ENCODE peak calls at places on chromosome 10, in eight cellular contexts. R is HepG2; B is activated CD4-positive, alpha-beta T cell treated with anti-CD3 and anti-CD28 coated beads, Interleukin-2, amount 50 U/mL, for 48 hours; D is stimulated activated CD4-positive, alpha-beta T cell treated with anti-CD3 and anti-CD28 coated beads, TNF-alpha, amount 100 ng/mL, for 4 hours; O is AG04449; X is SK-N-MC; A is endodermal cell; H is dermis blood vessel endothelial cell. Z is an unnamed sample.

GRCh38 chr10:28676297-28676967 is 889 bp upstream of the BAMBI start:
- DNase-seq in B (peak; percentile 21), A (peak; percentile 91), X (no peak), H (peak; percentile 30), R (no peak), D (no peak), O (no peak), Z (no peak)

GRCh38 chr10:124681626-124682552 is 62.3 kb downstream of the FAM53B start:
- DNase-seq in R (no peak), H (no peak), X (no peak), O (no peak), D (no peak), B (no peak), A (no peak), Z (no peak)

GRCh38 chr10:13698217-13698616 is 111.5 kb downstream of the PRPF18 start:
- DNase-seq in O (no peak), R (no peak), D (no peak), B (no peak), A (no peak), X (no peak), H (no peak), Z (no peak)

GRCh38 chr10:96714031-96714590 is 6.2 kb downstream of the PIK3AP1 start:
- DNase-seq in R (no peak), A (no peak), B (no peak), H (peak; percentile 44), D (no peak), X (no peak), O (no peak), Z (no peak)

GRCh38 chr10:35563266-35563891 is 41.8 kb upstream of the GJD4 start:
- DNase-seq in X (no peak), H (peak; percentile 89), O (no peak), D (no peak), A (peak; percentile 88), B (peak; percentile 57), R (peak; percentile 64), Z (peak; percentile 54)

GRCh38 chr10:84291389-84291788 is 37.0 kb upstream of the CCSER2 start:
- DNase-seq in R (peak; percentile 22), H (peak; percentile 75), O (no peak), X (no peak), A (peak; percentile 85), D (no peak), B (no peak), Z (no peak)

GRCh38 chr10:132307823-132308587 is at the start of gene STK32C:
- DNase-seq in H (peak; percentile 90), D (peak; percentile 87), O (peak; percentile 14), R (peak; percentile 68), X (no peak), B (peak; percentile 89), A (peak; percentile 99), Z (peak; percentile 94)

GRCh38 chr10:14554091-14554842 is 220.4 kb downstream of the FAM107B start:
- DNase-seq in D (no peak), H (peak; percentile 34), B (no peak), X (no peak), O (no peak), R (no peak), A (no peak), Z (no peak)

GRCh38 chr10:79139124-79139835 is 70.5 kb downstream of the ZMIZ1 start:
- DNase-seq in A (no peak), R (no peak), H (peak; percentile 48), B (no peak), X (no peak), O (peak; percentile 59), D (no peak), Z (no peak)

GRCh38 chr10:10564081-10564480 is 453.6 kb upstream of the CELF2 start:
- DNase-seq in H (no peak), X (no peak), B (no peak), D (no peak), A (no peak), O (no peak), R (no peak), Z (no peak)

GRCh38 chr10:42753126-42753506 is 29.5 kb upstream of the BMS1 start:
- DNase-seq in H (peak; percentile 88), B (peak; percentile 86), A (peak; percentile 97), O (peak; percentile 4), R (no peak), X (no peak), D (peak; percentile 55), Z (peak; percentile 88)

GRCh38 chr10:17835688-17836087 is 26.5 kb downstream of the MRC1 start:
- DNase-seq in A (peak; percentile 73), H (peak; percentile 56), O (peak; percentile 71), D (no peak), R (no peak), X (no peak), B (no peak), Z (no peak)

GRCh38 chr10:8617792-8618191 is 563.3 kb downstream of the GATA3 start:
- DNase-seq in H (no peak), X (no peak), D (no peak), B (no peak), R (no peak), A (no peak), O (no peak), Z (no peak)

GRCh38 chr10:48946891-48947500 is 7.4 kb upstream of the LRRC18 start:
- DNase-seq in X (no peak), R (no peak), A (no peak), H (peak; percentile 86), B (no peak), O (no peak), D (no peak), Z (no peak)

GRCh38 chr10:87842220-87842641 is 21.1 kb downstream of the KLLN start:
- DNase-seq in B (no peak), H (no peak), D (no peak), A (no peak), X (no peak), R (peak; percentile 77), O (no peak), Z (no peak)

GRCh38 chr10:10854715-10855114 is 163.0 kb upstream of the CELF2 start:
- DNase-seq in B (no peak), O (no peak), R (no peak), A (no peak), X (no peak), H (no peak), D (no peak), Z (no peak)

GRCh38 chr10:5977471-5978370 is at the start of gene IL15RA:
- DNase-seq in A (peak; percentile 90), H (peak; percentile 83), X (no peak), D (peak; percentile 86), B (peak; percentile 91), O (no peak), R (peak; percentile 24), Z (peak; percentile 93)

GRCh38 chr10:33248638-33249037 is 85.8 kb downstream of the NRP1 start:
- DNase-seq in B (no peak), R (no peak), H (peak; percentile 87), O (peak; percentile 74), D (no peak), A (no peak), X (no peak), Z (no peak)

GRCh38 chr10:71284544-71285179 is 34.4 kb upstream of the SLC29A3 start:
- DNase-seq in O (no peak), A (no peak), H (no peak), B (no peak), D (no peak), X (no peak), R (no peak), Z (no peak)

GRCh38 chr10:92291610-92291859 is 568 bp downstream of the MARCHF5 start:
- DNase-seq in A (no peak), R (no peak), H (no peak), B (no peak), X (no peak), O (no peak), D (no peak), Z (no peak)

Z was measured in activated T-cell treated with anti-CD3 and anti-CD28 coated beads, Interleukin-2, amount 50 U/mL, for 48 hours.